ENCODE peak calls at places on chromosomes 2 and 18, in ten cellular contexts. F, K, W, S, I, E, C, X, T and Y are unnamed samples.

GRCh38 chr2:12253167-12253778 is 463.5 kb upstream of the TRIB2 start:
- DNase-seq in K (no peak), X (no peak), F (no peak), C (no peak), E (no peak), S (peak), W (no peak), I (no peak), T (no peak), Y (no peak)

GRCh38 chr2:121092095-121092494 is 192.9 kb downstream of the TFCP2L1 start:
- DNase-seq in W (no peak), S (peak), K (no peak), C (peak), X (no peak), I (no peak), E (no peak), F (no peak), T (no peak), Y (no peak)

GRCh38 chr2:128196026-128196822 is 105.2 kb downstream of the UGGT1 start:
- DNase-seq in F (no peak), E (no peak), T (no peak), C (peak), W (peak), S (no peak), K (no peak), X (peak), I (peak), Y (no peak)

GRCh38 chr18:63454497-63454896 is 22.3 kb upstream of the SERPINB5 start:
- DNase-seq in E (no peak), F (no peak), X (no peak), T (no peak), I (no peak), S (peak), W (no peak), K (no peak), C (no peak), Y (no peak)

GRCh38 chr2:152396763-152397162 is 61.8 kb downstream of the FMNL2 start:
- DNase-seq in K (no peak), W (no peak), E (no peak), T (no peak), C (no peak), S (no peak), I (no peak), X (no peak), F (no peak), Y (no peak)

GRCh38 chr2:118806797-118807667 is 40.4 kb downstream of the EN1 start:
- DNase-seq in T (no peak), C (no peak), S (no peak), W (peak), K (no peak), E (no peak), I (no peak), X (no peak), F (no peak), Y (no peak)

GRCh38 chr2:215022418-215022817 is 116.0 kb downstream of the ABCA12 start:
- DNase-seq in S (peak), F (no peak), W (peak), C (no peak), E (no peak), I (no peak), X (peak), T (no peak), K (no peak), Y (peak)

GRCh38 chr18:78416853-78417252 is 562.8 kb upstream of the SALL3 start:
- DNase-seq in E (no peak), C (no peak), I (no peak), X (no peak), K (no peak), S (no peak), T (no peak), W (no peak), F (peak), Y (no peak)

GRCh38 chr2:237156131-237156856 is 70.6 kb downstream of the COPS8 start:
- DNase-seq in I (no peak), K (peak), W (no peak), S (no peak), F (no peak), T (peak), C (no peak), E (no peak), X (peak), Y (peak)

GRCh38 chr2:100470898-100471514 is 724 bp downstream of the NMS start:
- DNase-seq in T (no peak), C (no peak), W (peak), I (peak), S (peak), E (no peak), F (no peak), K (no peak), X (no peak), Y (no peak)

GRCh38 chr18:75089748-75090327 is 119.1 kb downstream of the PTGR3 start:
- DNase-seq in K (no peak), C (no peak), S (no peak), F (peak), T (no peak), E (no peak), X (no peak), W (no peak), I (no peak), Y (no peak)

GRCh38 chr2:45494275-45494977 is 116.6 kb downstream of the SRBD1 start:
- DNase-seq in K (peak), C (peak), E (no peak), X (peak), T (no peak), I (peak), S (peak), W (peak), F (no peak), Y (peak)

GRCh38 chr18:7878265-7879173 is 311.4 kb downstream of the PTPRM start:
- DNase-seq in T (no peak), S (peak), X (no peak), K (no peak), F (no peak), I (peak), W (no peak), E (no peak), C (no peak), Y (no peak)

GRCh38 chr2:231167745-231168459 is 30.5 kb upstream of the ARMC9 start:
- DNase-seq in X (no peak), C (no peak), I (no peak), T (no peak), E (no peak), F (no peak), K (no peak), W (no peak), S (no peak), Y (no peak)

GRCh38 chr2:159600752-159601151 is 15.6 kb downstream of the BAZ2B start:
- DNase-seq in X (no peak), F (no peak), I (peak), C (no peak), W (no peak), K (no peak), E (no peak), T (no peak), S (peak), Y (no peak)

GRCh38 chr18:79275461-79275860 is 120.3 kb upstream of the NFATC1 start:
- DNase-seq in F (no peak), I (no peak), K (peak), X (peak), T (no peak), E (no peak), S (no peak), W (peak), C (no peak), Y (no peak)

GRCh38 chr18:28338316-28338715 is 161.4 kb upstream of the CDH2 start:
- DNase-seq in C (no peak), W (no peak), K (no peak), S (no peak), I (no peak), X (no peak), T (no peak), F (no peak), E (no peak), Y (no peak)

GRCh38 chr2:141038341-141038740 is 1092.5 kb downstream of the LRP1B start:
- DNase-seq in C (no peak), S (no peak), W (no peak), E (no peak), I (no peak), K (no peak), T (no peak), F (no peak), X (no peak), Y (no peak)

GRCh38 chr2:194424683-194425209 is 1232.3 kb upstream of the SLC39A10 start:
- DNase-seq in X (no peak), I (no peak), C (no peak), E (no peak), K (no peak), F (no peak), S (peak), W (no peak), T (no peak), Y (no peak)

GRCh38 chr2:27960237-27960912 is 69.8 kb downstream of the BABAM2 start:
- DNase-seq in I (no peak), E (no peak), X (no peak), K (no peak), F (no peak), T (no peak), S (peak), C (no peak), W (no peak), Y (peak)

GRCh38 chr2:127277028-127277427 is 16.9 kb downstream of the ERCC3 start:
- DNase-seq in T (no peak), K (no peak), W (no peak), X (peak), C (no peak), E (no peak), F (no peak), I (no peak), S (no peak), Y (no peak)

GRCh38 chr2:219514196-219514761 is at the start of gene ASIC4:
- DNase-seq in W (peak), S (no peak), X (no peak), C (no peak), E (no peak), T (no peak), I (no peak), F (no peak), K (no peak), Y (no peak)

GRCh38 chr2:2826209-2826551 is 495.1 kb upstream of the MYT1L start:
- DNase-seq in X (no peak), K (no peak), T (no peak), I (no peak), E (no peak), C (no peak), S (no peak), W (no peak), F (peak), Y (no peak)

GRCh38 chr2:208015475-208015874 is 9.9 kb downstream of the PLEKHM3 start:
- DNase-seq in I (peak), W (no peak), X (no peak), E (no peak), T (no peak), K (no peak), S (no peak), C (no peak), F (no peak), Y (no peak)

GRCh38 chr2:170509460-170510193 is 205.5 kb upstream of the SP5 start:
- DNase-seq in W (no peak), X (peak), K (no peak), F (no peak), C (no peak), E (no peak), I (no peak), S (no peak), T (no peak), Y (no peak)

GRCh38 chr18:38427234-38427633 is 861.6 kb upstream of the CELF4 start:
- DNase-seq in T (no peak), C (no peak), K (no peak), X (peak), E (no peak), S (no peak), I (peak), F (no peak), W (peak), Y (no peak)

GRCh38 chr18:2102022-2102421 is 469.3 kb downstream of the METTL4 start:
- DNase-seq in E (no peak), C (no peak), K (no peak), I (no peak), W (no peak), S (no peak), F (no peak), X (peak), T (no peak), Y (no peak)

GRCh38 chr2:224126001-224126400 is 86.9 kb upstream of the SERPINE2 start:
- DNase-seq in E (no peak), C (no peak), K (no peak), S (no peak), W (no peak), T (no peak), I (no peak), X (no peak), F (no peak), Y (no peak)

GRCh38 chr2:105194022-105194681 is 47.4 kb upstream of the GPR45 start:
- DNase-seq in X (no peak), W (no peak), E (no peak), I (no peak), S (no peak), T (no peak), K (no peak), F (no peak), C (no peak), Y (no peak)

GRCh38 chr2:39871291-39871761 is 92.3 kb upstream of the THUMPD2 start:
- DNase-seq in S (peak), C (no peak), X (no peak), I (no peak), K (no peak), W (no peak), F (no peak), T (no peak), E (no peak), Y (peak)

GRCh38 chr18:74420491-74420890 is 36.6 kb downstream of the DIPK1C start:
- DNase-seq in F (no peak), K (no peak), W (no peak), I (no peak), T (peak), X (no peak), C (no peak), S (no peak), E (no peak), Y (no peak)

GRCh38 chr18:37846996-37847395 is 281.4 kb upstream of the CELF4 start:
- DNase-seq in C (no peak), E (no peak), F (no peak), X (no peak), T (no peak), K (no peak), S (no peak), W (no peak), I (no peak), Y (no peak)

GRCh38 chr2:173588931-173589369 is 234.3 kb downstream of the CDCA7 start:
- DNase-seq in T (no peak), F (no peak), W (no peak), X (no peak), I (no peak), K (no peak), E (no peak), S (peak), C (no peak), Y (no peak)

GRCh38 chr18:35672897-35673296 is 91.4 kb downstream of the GALNT1 start:
- DNase-seq in I (no peak), W (no peak), K (no peak), F (no peak), T (no peak), X (no peak), S (peak), C (no peak), E (no peak), Y (peak)

GRCh38 chr2:175206866-175207265 is 25.4 kb upstream of the ATP5MC3 start:
- DNase-seq in I (no peak), T (no peak), K (no peak), F (no peak), W (no peak), E (no peak), C (no peak), X (no peak), S (no peak), Y (no peak)

GRCh38 chr2:175207741-175208438 is 26.4 kb upstream of the ATP5MC3 start:
- DNase-seq in S (no peak), I (no peak), E (peak), C (peak), F (no peak), W (no peak), T (no peak), K (no peak), X (no peak), Y (no peak)

GRCh38 chr2:175205523-175205922 is 24.0 kb upstream of the ATP5MC3 start:
- DNase-seq in E (no peak), X (no peak), C (no peak), F (no peak), I (no peak), W (no peak), S (peak), K (no peak), T (no peak), Y (no peak)

DNA sequence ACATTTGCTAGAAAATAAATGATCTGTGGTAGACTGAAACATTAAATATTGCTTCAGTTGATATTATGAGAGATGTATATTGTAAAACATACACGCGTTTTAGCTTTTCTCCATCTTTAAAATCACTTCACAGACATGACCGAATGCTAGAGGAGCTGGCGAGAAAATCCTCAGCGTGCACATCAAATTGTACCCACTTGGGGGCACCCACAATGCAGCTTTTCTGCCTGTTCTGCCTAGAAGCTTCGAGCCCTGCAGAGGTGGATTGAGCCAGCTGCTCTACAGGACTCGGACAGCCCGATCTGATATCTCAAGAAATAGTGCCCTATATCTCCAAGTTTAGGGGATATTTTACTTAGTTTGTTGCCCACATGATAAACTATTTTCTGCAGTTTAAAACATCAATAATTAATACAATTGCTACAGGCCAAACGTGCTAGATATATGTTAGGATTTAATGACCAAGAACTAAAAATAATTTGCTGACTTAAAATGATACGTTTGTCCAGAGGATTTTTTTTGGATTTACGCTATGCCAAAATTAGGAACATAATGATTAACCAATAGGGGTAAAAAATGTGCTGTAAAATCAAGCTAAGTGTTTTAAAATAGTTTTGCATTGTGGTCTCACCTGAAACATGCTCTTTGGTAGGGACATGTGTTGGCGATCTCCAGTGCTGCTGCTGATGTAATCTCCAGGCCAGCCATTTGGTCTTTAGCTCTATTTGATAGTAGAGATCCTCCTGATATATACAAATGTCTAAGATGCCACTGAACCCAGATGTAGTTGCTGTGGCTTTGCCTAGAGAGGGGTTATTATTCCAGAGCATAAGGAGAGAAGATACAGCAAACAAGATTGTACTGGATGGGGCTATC is 22.3 kb upstream of the ATP5MC3 start:
- DNase-seq in W (peak), X (peak), I (peak), S (peak), K (peak), T (no peak), E (peak), F (no peak), C (peak), Y (no peak)
- H3K4me3 ChIP-seq in W (no peak), X (no peak), I (no peak), S (no peak), K (no peak), T (no peak), E (no peak), F (no peak), C (no peak), Y (no peak)

DNA sequence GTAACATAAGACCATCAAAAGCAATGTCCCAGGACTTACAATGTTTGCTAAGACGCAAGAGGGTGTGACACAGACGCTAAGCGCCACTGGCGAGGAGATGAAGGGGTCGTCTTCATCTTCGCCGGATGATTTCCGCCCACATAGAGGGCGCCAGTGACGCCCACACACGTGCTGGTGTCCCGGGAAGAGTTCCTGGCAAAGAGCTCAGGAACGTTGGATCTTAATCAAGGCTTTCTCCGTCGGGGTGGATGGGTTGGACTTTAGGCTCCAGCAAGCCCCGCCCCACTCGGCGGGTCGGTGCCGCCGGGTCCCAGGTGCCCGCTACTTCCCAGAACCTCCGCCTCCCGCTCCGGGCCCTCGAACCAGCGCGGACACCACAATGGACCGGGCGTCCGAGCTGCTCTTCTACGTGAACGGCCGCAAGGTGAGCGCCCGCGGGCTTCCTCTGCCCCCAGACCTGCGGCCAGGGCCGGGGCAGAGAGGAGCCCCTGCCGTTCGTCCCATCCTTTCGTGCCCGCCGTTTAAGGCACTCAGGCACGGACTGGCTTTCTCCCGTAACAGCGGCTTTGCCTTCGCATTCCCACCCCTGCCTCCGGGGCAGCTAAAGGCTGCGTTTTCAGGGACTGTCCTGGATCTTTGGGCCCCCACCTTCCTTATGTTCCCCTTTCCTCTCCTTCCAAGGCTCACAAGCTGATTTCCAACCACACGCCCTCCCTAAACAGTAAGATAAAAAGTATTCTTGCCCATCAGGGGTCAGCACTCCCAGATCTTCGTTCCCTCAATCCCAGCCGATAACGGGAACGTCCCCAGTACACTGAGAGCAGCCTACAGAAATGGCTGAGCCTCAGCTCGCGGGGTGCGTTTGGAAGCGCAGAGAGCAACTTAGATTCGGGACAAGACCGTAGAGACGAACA is at the start of gene AOX1:
- DNase-seq in S (peak), W (peak), I (peak), K (no peak), C (peak), T (peak), E (peak), X (peak), F (peak), Y (no peak)
- TF ChIP-seq CTCF in S (no peak), W (peak), I (peak), K (no peak), C (no peak), T (no peak), E (no peak), X (no peak), F (no peak), Y (no peak)

GRCh38 chr2:235734700-235735205 is 240.9 kb downstream of the AGAP1 start:
- DNase-seq in C (no peak), F (no peak), X (no peak), K (no peak), I (no peak), T (no peak), S (no peak), W (no peak), E (no peak), Y (no peak)
- H3K4me3 ChIP-seq in C (no peak), F (no peak), X (no peak), K (no peak), I (no peak), T (no peak), S (no peak), W (no peak), E (no peak), Y (no peak)

DNA sequence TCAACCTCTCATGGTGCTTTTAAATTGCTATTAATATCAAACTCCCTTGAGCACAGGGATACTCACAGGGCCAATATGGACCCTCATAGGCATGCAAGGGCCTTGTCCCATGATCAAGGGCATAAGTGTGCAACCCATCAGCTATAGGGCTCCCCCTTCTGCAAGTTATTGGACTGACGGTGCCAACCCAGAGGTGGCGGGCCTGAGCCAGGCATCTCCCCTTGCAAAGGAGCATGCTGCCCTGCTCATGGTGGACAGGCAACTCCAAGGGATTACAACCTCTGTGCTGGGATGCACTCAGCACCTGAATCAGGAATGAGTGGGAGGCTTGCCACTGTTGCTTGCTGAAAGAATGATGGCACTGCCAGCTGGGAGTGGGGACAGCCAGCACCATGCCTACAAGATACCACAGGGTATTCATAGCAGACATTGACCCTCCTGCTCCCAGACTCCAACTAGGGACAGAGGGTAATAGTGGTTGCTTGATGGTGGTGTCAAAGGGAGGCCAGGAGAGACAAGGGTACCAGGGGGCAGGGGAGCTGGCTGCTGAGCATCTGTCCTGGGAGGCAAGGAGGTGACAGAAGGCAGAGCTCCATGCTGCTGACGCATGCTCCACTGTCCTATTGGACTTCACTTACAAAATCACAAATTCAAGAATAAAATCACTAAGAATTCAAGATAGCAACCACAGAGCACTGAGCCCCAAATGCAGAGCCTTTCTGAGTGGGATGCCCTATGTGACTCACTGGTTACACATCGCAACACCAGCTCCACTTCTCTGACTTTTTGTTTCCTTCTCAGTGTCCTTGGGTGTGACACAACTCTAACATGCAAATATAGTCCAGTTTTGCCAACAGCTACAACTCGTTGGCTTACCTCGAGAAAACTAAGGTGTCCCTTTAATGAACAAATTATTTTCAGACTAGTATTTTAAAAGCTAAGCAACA is 157.1 kb upstream of the CCDC150 start:
- DNase-seq in S (peak), E (no peak), X (peak), F (no peak), I (no peak), K (no peak), T (no peak), C (no peak), W (no peak), Y (peak)
- TF ChIP-seq CTCF in S (no peak), E (no peak), X (no peak), F (no peak), I (no peak), K (peak), T (no peak), C (no peak), W (no peak), Y (no peak)